ENCODE peak calls at places on chromosome 16, in five cellular contexts. One of them, this sample, is unnamed.

GRCh38 chr16:88287219-88287618 is 95.5 kb upstream of the ZNF469 start:
- DNase-seq in T-helper 17 cell: no peak
- DNase-seq in mucosa of descending colon: no peak
- DNase-seq in spleen: no peak
- DNase-seq in activated T-helper 1 cell treated with anti-CD3 and anti-CD28 coated beads, Interleukin-2, amount 50 U/mL, for 16 hours: no peak
- DNase-seq in this sample: no peak

GRCh38 chr16:57801098-57801855 is 1.0 kb downstream of the KIFC3 start:
- DNase-seq in T-helper 17 cell: no peak
- DNase-seq in mucosa of descending colon: no peak
- DNase-seq in spleen: no peak
- DNase-seq in activated T-helper 1 cell treated with anti-CD3 and anti-CD28 coated beads, Interleukin-2, amount 50 U/mL, for 16 hours: no peak
- DNase-seq in this sample: no peak

GRCh38 chr16:68492501-68493411 is 44.4 kb upstream of the SMPD3 start:
- DNase-seq in T-helper 17 cell: no peak
- DNase-seq in mucosa of descending colon: peak; percentile 70
- DNase-seq in spleen: peak; percentile 62
- DNase-seq in activated T-helper 1 cell treated with anti-CD3 and anti-CD28 coated beads, Interleukin-2, amount 50 U/mL, for 16 hours: no peak
- DNase-seq in this sample: no peak

GRCh38 chr16:72793017-72793416 is 254.9 kb downstream of the ZFHX3 start:
- DNase-seq in T-helper 17 cell: no peak
- DNase-seq in mucosa of descending colon: no peak
- DNase-seq in spleen: no peak
- DNase-seq in activated T-helper 1 cell treated with anti-CD3 and anti-CD28 coated beads, Interleukin-2, amount 50 U/mL, for 16 hours: no peak
- DNase-seq in this sample: no peak

GRCh38 chr16:88298166-88298881 is 84.4 kb upstream of the ZNF469 start:
- DNase-seq in T-helper 17 cell: no peak
- DNase-seq in mucosa of descending colon: no peak
- DNase-seq in spleen: peak; percentile 65
- DNase-seq in activated T-helper 1 cell treated with anti-CD3 and anti-CD28 coated beads, Interleukin-2, amount 50 U/mL, for 16 hours: no peak
- DNase-seq in this sample: no peak

GRCh38 chr16:53372942-53373871 is 61.1 kb upstream of the RBL2 start:
- DNase-seq in T-helper 17 cell: peak; percentile 55
- DNase-seq in mucosa of descending colon: peak; percentile 95
- DNase-seq in spleen: peak; percentile 94
- DNase-seq in activated T-helper 1 cell treated with anti-CD3 and anti-CD28 coated beads, Interleukin-2, amount 50 U/mL, for 16 hours: peak; percentile 71
- DNase-seq in this sample: no peak

GRCh38 chr16:84340305-84341040 is 27.9 kb upstream of the ATP2C2 start:
- DNase-seq in T-helper 17 cell: no peak
- DNase-seq in mucosa of descending colon: peak; percentile 82
- DNase-seq in spleen: no peak
- DNase-seq in activated T-helper 1 cell treated with anti-CD3 and anti-CD28 coated beads, Interleukin-2, amount 50 U/mL, for 16 hours: no peak
- DNase-seq in this sample: no peak

GRCh38 chr16:54291107-54291980 is 4.8 kb upstream of the IRX3 start:
- DNase-seq in T-helper 17 cell: no peak
- DNase-seq in mucosa of descending colon: no peak
- DNase-seq in spleen: peak; percentile 67
- DNase-seq in activated T-helper 1 cell treated with anti-CD3 and anti-CD28 coated beads, Interleukin-2, amount 50 U/mL, for 16 hours: no peak
- DNase-seq in this sample: no peak

GRCh38 chr16:84278968-84279367 is 15.7 kb upstream of the WFDC1 start:
- DNase-seq in T-helper 17 cell: no peak
- DNase-seq in mucosa of descending colon: no peak
- DNase-seq in spleen: no peak
- DNase-seq in activated T-helper 1 cell treated with anti-CD3 and anti-CD28 coated beads, Interleukin-2, amount 50 U/mL, for 16 hours: no peak
- DNase-seq in this sample: no peak

GRCh38 chr16:23330583-23331249 is 28.6 kb downstream of the SCNN1B start:
- DNase-seq in T-helper 17 cell: no peak
- DNase-seq in mucosa of descending colon: no peak
- DNase-seq in spleen: no peak
- DNase-seq in activated T-helper 1 cell treated with anti-CD3 and anti-CD28 coated beads, Interleukin-2, amount 50 U/mL, for 16 hours: no peak
- DNase-seq in this sample: no peak

GRCh38 chr16:87332150-87332549 is 15.0 kb upstream of the C16orf95 start:
- DNase-seq in T-helper 17 cell: no peak
- DNase-seq in mucosa of descending colon: no peak
- DNase-seq in spleen: peak; percentile 41
- DNase-seq in activated T-helper 1 cell treated with anti-CD3 and anti-CD28 coated beads, Interleukin-2, amount 50 U/mL, for 16 hours: no peak
- DNase-seq in this sample: no peak

This sample was measured in astrocyte of the cerebellum.